ENCODE peak calls at places on chromosomes 5 and 9, in eight cellular contexts. U is effector memory CD4-positive, alpha-beta T cell; F is mucosa of descending colon; D is spleen; P is DMS 273 treated with DMSO at 0.1 percent for 48 hours; B is NCI-H2081; K is transverse colon; E is posterior cingulate gyrus. C is an unnamed sample.

GRCh38 chr9:16619341-16619740 is 251.1 kb downstream of the BNC2 start:
- DNase-seq in U (no peak), K (no peak), B (no peak), D (no peak), F (no peak), E (no peak), P (no peak), C (no peak)

GRCh38 chr9:13386935-13387667 is 107.6 kb upstream of the MPDZ start:
- DNase-seq in K (no peak), E (no peak), P (no peak), D (no peak), B (no peak), U (no peak), F (no peak), C (no peak)

GRCh38 chr9:128409998-128410397 is 10.7 kb upstream of the CERCAM start:
- DNase-seq in B (no peak), D (no peak), F (no peak), P (no peak), U (no peak), K (no peak), E (no peak), C (no peak)

GRCh38 chr9:93476924-93477323 is 23.5 kb upstream of the FAM120AOS start:
- DNase-seq in K (no peak), B (no peak), P (no peak), E (no peak), F (no peak), U (no peak), D (no peak), C (no peak)

GRCh38 chr5:130024006-130024405 is 119.7 kb downstream of the CHSY3 start:
- DNase-seq in P (no peak), D (no peak), E (no peak), B (no peak), U (no peak), F (no peak), K (no peak), C (no peak)

GRCh38 chr5:34001231-34001935 is 6.5 kb downstream of the AMACR start:
- DNase-seq in D (no peak), E (no peak), U (no peak), B (peak; percentile 100), K (peak; percentile 39), F (no peak), P (peak; percentile 70), C (no peak)

GRCh38 chr5:137470921-137471220 is 28.3 kb downstream of the SPOCK1 start:
- DNase-seq in F (no peak), D (no peak), E (no peak), P (no peak), K (no peak), U (no peak), B (no peak), C (no peak)

GRCh38 chr5:167940911-167941310 is 350.5 kb upstream of the WWC1 start:
- DNase-seq in U (no peak), K (no peak), B (no peak), D (no peak), E (no peak), P (no peak), F (no peak), C (no peak)

GRCh38 chr5:127439544-127440096 is 77.8 kb upstream of the PRRC1 start:
- DNase-seq in U (no peak), B (no peak), F (no peak), P (no peak), E (no peak), K (no peak), D (no peak), C (no peak)

GRCh38 chr9:111959960-111960359 is 63.3 kb downstream of the UGCG start:
- DNase-seq in P (no peak), E (no peak), D (no peak), K (no peak), U (no peak), B (no peak), F (no peak), C (no peak)

GRCh38 chr5:125220284-125220683 is 473.8 kb upstream of the ZNF608 start:
- DNase-seq in K (no peak), F (no peak), D (no peak), B (no peak), E (no peak), P (no peak), U (no peak), C (no peak)

GRCh38 chr5:57007349-57007748 is 55.4 kb upstream of the MIER3 start:
- DNase-seq in B (no peak), P (no peak), D (no peak), K (no peak), U (no peak), E (no peak), F (no peak), C (no peak)

GRCh38 chr5:80516826-80517225 is 28.9 kb downstream of the FAM151B start:
- DNase-seq in U (no peak), E (no peak), B (no peak), D (no peak), K (no peak), P (no peak), F (no peak), C (no peak)

GRCh38 chr9:111843971-111844370 is 49.2 kb upstream of the SHOC1 start:
- DNase-seq in D (no peak), E (no peak), U (no peak), B (no peak), K (no peak), P (no peak), F (no peak), C (no peak)

GRCh38 chr5:121915765-121916164 is 46.0 kb upstream of the SRFBP1 start:
- DNase-seq in E (no peak), K (no peak), P (no peak), F (no peak), D (no peak), U (no peak), B (peak; percentile 93), C (no peak)

GRCh38 chr5:179893076-179893957 is 14.4 kb downstream of the TBC1D9B start:
- DNase-seq in E (no peak), U (no peak), F (no peak), K (no peak), D (no peak), B (no peak), P (no peak), C (no peak)

GRCh38 chr9:86958203-86958602 is 10.9 kb upstream of the GAS1 start:
- DNase-seq in K (no peak), U (no peak), B (no peak), F (no peak), E (no peak), P (no peak), D (no peak), C (no peak)

GRCh38 chr9:127905788-127906191 is 6.4 kb upstream of the ST6GALNAC6 start:
- DNase-seq in U (peak; percentile 64), D (peak; percentile 90), E (no peak), B (no peak), P (no peak), F (peak; percentile 83), K (peak; percentile 63), C (peak; percentile 76)

GRCh38 chr9:109315889-109316640 is 4.8 kb downstream of the EPB41L4B start:
- DNase-seq in F (peak; percentile 89), E (peak; percentile 36), P (peak; percentile 84), B (peak; percentile 98), D (no peak), U (no peak), K (peak; percentile 88), C (no peak)

GRCh38 chr9:98555851-98556465 is 152.8 kb downstream of the GABBR2 start:
- DNase-seq in F (no peak), B (no peak), K (no peak), P (no peak), E (no peak), U (no peak), D (no peak), C (no peak)

GRCh38 chr5:8633706-8634105 is 764.8 kb downstream of the MTRR start:
- DNase-seq in D (no peak), P (peak; percentile 63), E (no peak), U (no peak), F (no peak), B (no peak), K (no peak), C (no peak)

GRCh38 chr9:19162956-19163355 is 35.7 kb upstream of the PLIN2 start:
- DNase-seq in D (peak; percentile 40), U (no peak), K (no peak), E (no peak), F (no peak), P (peak; percentile 29), B (no peak), C (no peak)

GRCh38 chr9:125988479-125989050 is 241.4 kb downstream of the PBX3 start:
- DNase-seq in U (no peak), K (no peak), P (no peak), E (no peak), F (no peak), B (no peak), D (no peak), C (no peak)

GRCh38 chr9:18479405-18479804 is 5.5 kb downstream of the ADAMTSL1 start:
- DNase-seq in E (no peak), B (no peak), U (no peak), D (no peak), P (no peak), K (no peak), F (no peak), C (no peak)

GRCh38 chr9:91837982-91838731 is 111.9 kb downstream of the ROR2 start:
- DNase-seq in K (peak; percentile 75), P (peak; percentile 48), F (peak; percentile 76), D (peak; percentile 51), E (no peak), B (peak; percentile 87), U (no peak), C (no peak)

GRCh38 chr9:129572517-129572916 is 48.4 kb downstream of the C9orf50 start:
- DNase-seq in K (no peak), B (no peak), F (no peak), P (no peak), D (no peak), E (no peak), U (no peak), C (no peak)

GRCh38 chr5:179243333-179243732 is 101.9 kb downstream of the ADAMTS2 start:
- DNase-seq in F (no peak), D (no peak), P (peak; percentile 13), B (no peak), U (no peak), E (peak; percentile 31), K (peak; percentile 4), C (no peak)

C was measured in T follicular helper cell.